ENCODE peak calls at places on chromosomes 7 and 10, in nine cellular contexts. V, R, C, Q, Y, J, H, B and F are unnamed samples.

GRCh38 chr10:112687647-112688046 is 240.6 kb downstream of the VTI1A start:
- DNase-seq in R (no peak), B (no peak), H (no peak), Y (peak; percentile 15), V (peak; percentile 68), C (peak; percentile 30), Q (no peak), J (no peak), F (no peak)

GRCh38 chr7:44383566-44383965 is 58.2 kb upstream of the CAMK2B start:
- DNase-seq in J (no peak), V (no peak), B (peak; percentile 39), H (no peak), Y (peak; percentile 55), Q (no peak), R (no peak), C (peak; percentile 95), F (no peak)

GRCh38 chr7:98511175-98511574 is 105.9 kb upstream of the NPTX2 start:
- DNase-seq in C (no peak), H (no peak), Y (no peak), R (no peak), Q (no peak), J (no peak), V (no peak), B (no peak), F (no peak)

GRCh38 chr7:44461387-44461786 is 29.1 kb downstream of the NUDCD3 start:
- DNase-seq in H (no peak), B (peak; percentile 23), R (peak; percentile 12), J (no peak), Q (no peak), V (no peak), C (peak; percentile 65), Y (no peak), F (no peak)

GRCh38 chr10:87659571-87660483 is at the start of gene PAPSS2:
- DNase-seq in H (no peak), Q (peak; percentile 6), R (no peak), C (no peak), B (no peak), J (peak; percentile 86), Y (peak; percentile 81), V (no peak), F (peak; percentile 42)

GRCh38 chr10:91694170-91694794 is 61.4 kb upstream of the PPP1R3C start:
- DNase-seq in R (no peak), B (peak; percentile 53), H (no peak), Y (no peak), Q (peak; percentile 18), V (no peak), J (no peak), C (no peak), F (peak; percentile 46)

GRCh38 chr7:136588216-136588615 is 280.2 kb upstream of the CHRM2 start:
- DNase-seq in Y (no peak), C (no peak), R (no peak), Q (no peak), B (no peak), H (no peak), J (no peak), V (no peak), F (no peak)

GRCh38 chr10:8092428-8092827 is 37.9 kb downstream of the GATA3 start:
- DNase-seq in Q (no peak), Y (no peak), B (no peak), R (no peak), V (no peak), H (no peak), J (no peak), C (no peak), F (no peak)

GRCh38 chr7:145324081-145324480 is 488.2 kb upstream of the TPK1 start:
- DNase-seq in B (no peak), Q (no peak), C (no peak), J (no peak), H (no peak), V (no peak), Y (no peak), R (no peak), F (no peak)

GRCh38 chr7:100209493-100209892 is 10.3 kb upstream of the PVRIG start:
- DNase-seq in C (no peak), Y (no peak), Q (no peak), V (no peak), J (no peak), H (no peak), R (no peak), B (no peak), F (no peak)

GRCh38 chr10:24951201-24952145 is 933 bp downstream of the PRTFDC1 start:
- DNase-seq in Y (no peak), C (no peak), R (no peak), V (no peak), H (no peak), J (no peak), Q (peak; percentile 35), B (no peak), F (no peak)

GRCh38 chr10:78263521-78263988 is 229.9 kb downstream of the RPS24 start:
- DNase-seq in Y (no peak), Q (no peak), R (no peak), V (peak; percentile 67), C (peak; percentile 47), B (peak; percentile 32), J (no peak), H (no peak), F (no peak)

GRCh38 chr7:50477640-50478039 is 27.5 kb upstream of the FIGNL1 start:
- DNase-seq in R (no peak), Y (no peak), J (no peak), C (no peak), H (no peak), B (no peak), V (no peak), Q (peak; percentile 94), F (no peak)

GRCh38 chr7:151785681-151785965 is 91.3 kb downstream of the PRKAG2 start:
- DNase-seq in H (no peak), Y (no peak), C (no peak), Q (no peak), J (no peak), V (no peak), B (no peak), R (no peak), F (no peak)

GRCh38 chr7:24197852-24198251 is 86.1 kb upstream of the NPY start:
- DNase-seq in V (no peak), B (peak; percentile 49), C (no peak), J (no peak), R (no peak), H (no peak), Y (no peak), Q (no peak), F (no peak)

GRCh38 chr10:86306628-86307278 is 59.8 kb downstream of the GRID1 start:
- DNase-seq in B (peak; percentile 19), H (no peak), R (no peak), Y (no peak), J (no peak), Q (no peak), C (no peak), V (no peak), F (no peak)

GRCh38 chr10:103666109-103666508 is 172.6 kb downstream of the NEURL1 start:
- DNase-seq in J (no peak), R (no peak), C (no peak), Q (no peak), H (no peak), B (no peak), Y (peak; percentile 48), V (no peak), F (no peak)

GRCh38 chr10:118590334-118590733 is 5.1 kb downstream of the PRLHR start:
- DNase-seq in Y (no peak), R (no peak), B (no peak), Q (peak; percentile 80), J (no peak), V (no peak), H (no peak), C (no peak), F (no peak)

GRCh38 chr10:94878649-94879048 is 59.8 kb upstream of the CYP2C9 start:
- DNase-seq in Q (no peak), V (no peak), Y (no peak), H (no peak), J (no peak), C (no peak), R (no peak), B (no peak), F (no peak)

GRCh38 chr7:108016841-108017775 is 14.1 kb upstream of the LAMB1 start:
- DNase-seq in C (no peak), V (no peak), H (no peak), R (no peak), B (no peak), J (no peak), Q (peak; percentile 52), Y (no peak), F (no peak)

GRCh38 chr10:14360951-14361350 is 30.2 kb upstream of the FRMD4A start:
- DNase-seq in H (no peak), R (no peak), Q (no peak), V (no peak), C (no peak), J (no peak), B (no peak), Y (no peak), F (no peak)